ENCODE peak calls at places on chromosomes 12 and 14, in ten cellular contexts. S is retina; D is central memory CD4-positive, alpha-beta T cell; Q is nucleus accumbens; M is fibroblast of pulmonary artery; J is stimulated activated CD4-positive, alpha-beta T cell treated with anti-CD3 and anti-CD28 coated beads, TNF-alpha, amount 100 ng/mL, for 1 hour; C is skeletal muscle cell; L is psoas muscle; T is HFFc6; I is mucosa of gallbladder. O is an unnamed sample.

GRCh38 chr14:77026166-77026929 is 2.2 kb downstream of the IRF2BPL start:
- DNase-seq in S (peak; percentile 82), D (no peak), Q (no peak), M (peak; percentile 59), J (no peak), C (no peak), L (peak; percentile 71), T (no peak), I (no peak), O (peak; percentile 63)

GRCh38 chr12:106774808-106775524 is 484 bp downstream of the RIC8B start:
- DNase-seq in S (no peak), D (peak; percentile 20), Q (no peak), M (no peak), J (no peak), C (no peak), L (no peak), T (no peak), I (no peak), O (no peak)

GRCh38 chr12:113172185-113172584 is 13.1 kb downstream of the DDX54 start:
- DNase-seq in S (no peak), D (no peak), Q (no peak), M (no peak), J (no peak), C (no peak), L (no peak), T (no peak), I (no peak), O (no peak)

GRCh38 chr12:21989819-21990412 is 48.7 kb upstream of the ABCC9 start:
- DNase-seq in S (no peak), D (no peak), Q (no peak), M (peak; percentile 71), J (no peak), C (no peak), L (no peak), T (peak; percentile 6), I (no peak), O (peak; percentile 53)

GRCh38 chr14:59704054-59704453 is 127.4 kb upstream of the CCDC175 start:
- DNase-seq in S (no peak), D (no peak), Q (no peak), M (no peak), J (no peak), C (no peak), L (peak; percentile 52), T (no peak), I (no peak), O (no peak)

GRCh38 chr14:68140111-68140741 is 320.6 kb downstream of the RAD51B start:
- DNase-seq in S (peak; percentile 50), D (no peak), Q (no peak), M (peak; percentile 97), J (no peak), C (peak; percentile 92), L (no peak), T (peak; percentile 99), I (peak; percentile 56), O (peak; percentile 94)

GRCh38 chr14:103562135-103562384 is 397 bp downstream of the BAG5 start:
- DNase-seq in S (no peak), D (no peak), Q (no peak), M (peak; percentile 56), J (no peak), C (no peak), L (peak; percentile 80), T (no peak), I (no peak), O (no peak)

GRCh38 chr14:22614240-22614799 is 16.2 kb downstream of the ABHD4 start:
- DNase-seq in S (no peak), D (no peak), Q (no peak), M (peak; percentile 91), J (no peak), C (peak; percentile 95), L (no peak), T (peak; percentile 97), I (peak; percentile 24), O (peak; percentile 96)

GRCh38 chr14:73403181-73403752 is 55.1 kb downstream of the NUMB start:
- DNase-seq in S (no peak), D (no peak), Q (no peak), M (no peak), J (no peak), C (no peak), L (no peak), T (no peak), I (no peak), O (no peak)

GRCh38 chr12:53938276-53939140 is at the start of gene HOXC13:
- DNase-seq in S (peak; percentile 74), D (no peak), Q (no peak), M (peak; percentile 4), J (no peak), C (peak; percentile 49), L (peak; percentile 93), T (no peak), I (no peak), O (peak; percentile 99)

GRCh38 chr12:106235770-106236169 is 12.1 kb downstream of the CKAP4 start:
- DNase-seq in S (no peak), D (no peak), Q (no peak), M (no peak), J (no peak), C (no peak), L (no peak), T (no peak), I (no peak), O (no peak)

GRCh38 chr14:98114122-98114895 is 1157.7 kb downstream of the BCL11B start:
- DNase-seq in S (no peak), D (no peak), Q (no peak), M (no peak), J (no peak), C (no peak), L (no peak), T (no peak), I (no peak), O (no peak)

GRCh38 chr12:95202691-95203476 is 14.4 kb downstream of the FGD6 start:
- DNase-seq in S (no peak), D (no peak), Q (no peak), M (peak; percentile 58), J (no peak), C (no peak), L (no peak), T (peak; percentile 10), I (no peak), O (peak; percentile 13)

GRCh38 chr12:106249411-106250135 is 1.8 kb upstream of the CKAP4 start:
- DNase-seq in S (no peak), D (no peak), Q (no peak), M (no peak), J (no peak), C (no peak), L (no peak), T (no peak), I (no peak), O (peak; percentile 18)

O was measured in left kidney.